ENCODE peak calls at places on chromosomes 5 and 9, in ten cellular contexts. One of them, this sample, is unnamed.

GRCh38 chr5:143594913-143595818 is 191.7 kb upstream of the NR3C1 start:
- DNase-seq in neural progenitor cell: no peak
- DNase-seq in mesendoderm: no peak
- DNase-seq in CD8-positive, alpha-beta memory T cell: no peak
- DNase-seq in testis: no peak
- DNase-seq in heart right ventricle: no peak
- DNase-seq in transverse colon: no peak
- DNase-seq in OCI-LY7: no peak
- DNase-seq in right lobe of liver: no peak
- DNase-seq in BE2C: no peak
- DNase-seq in this sample: no peak

GRCh38 chr9:14014744-14015143 is 299.2 kb downstream of the NFIB start:
- DNase-seq in neural progenitor cell: no peak
- DNase-seq in mesendoderm: no peak
- DNase-seq in CD8-positive, alpha-beta memory T cell: no peak
- DNase-seq in testis: no peak
- DNase-seq in heart right ventricle: no peak
- DNase-seq in transverse colon: no peak
- DNase-seq in OCI-LY7: no peak
- DNase-seq in right lobe of liver: no peak
- DNase-seq in BE2C: no peak
- DNase-seq in this sample: no peak

GRCh38 chr9:114362394-114362793 is 25.4 kb downstream of the AKNA start:
- DNase-seq in neural progenitor cell: no peak
- DNase-seq in mesendoderm: no peak
- DNase-seq in CD8-positive, alpha-beta memory T cell: no peak
- DNase-seq in testis: no peak
- DNase-seq in heart right ventricle: no peak
- DNase-seq in transverse colon: no peak
- DNase-seq in OCI-LY7: no peak
- DNase-seq in right lobe of liver: no peak
- DNase-seq in BE2C: no peak
- DNase-seq in this sample: no peak

GRCh38 chr5:125058185-125058826 is 311.9 kb upstream of the ZNF608 start:
- DNase-seq in neural progenitor cell: peak; percentile 20
- DNase-seq in mesendoderm: no peak
- DNase-seq in CD8-positive, alpha-beta memory T cell: no peak
- DNase-seq in testis: no peak
- DNase-seq in heart right ventricle: no peak
- DNase-seq in transverse colon: no peak
- DNase-seq in OCI-LY7: no peak
- DNase-seq in right lobe of liver: no peak
- DNase-seq in BE2C: no peak
- DNase-seq in this sample: no peak

GRCh38 chr9:91334053-91334452 is 27.7 kb downstream of the AUH start:
- DNase-seq in neural progenitor cell: no peak
- DNase-seq in mesendoderm: no peak
- DNase-seq in CD8-positive, alpha-beta memory T cell: no peak
- DNase-seq in testis: no peak
- DNase-seq in heart right ventricle: no peak
- DNase-seq in transverse colon: no peak
- DNase-seq in OCI-LY7: no peak
- DNase-seq in right lobe of liver: no peak
- DNase-seq in BE2C: no peak
- DNase-seq in this sample: no peak

GRCh38 chr5:149913449-149914419 is 30.9 kb downstream of the PDE6A start:
- DNase-seq in neural progenitor cell: peak; percentile 32
- DNase-seq in mesendoderm: peak; percentile 49
- DNase-seq in CD8-positive, alpha-beta memory T cell: no peak
- DNase-seq in testis: no peak
- DNase-seq in heart right ventricle: no peak
- DNase-seq in transverse colon: no peak
- DNase-seq in OCI-LY7: peak; percentile 16
- DNase-seq in right lobe of liver: no peak
- DNase-seq in BE2C: no peak
- DNase-seq in this sample: no peak

GRCh38 chr5:33195431-33196128 is 245.2 kb upstream of the TARS1 start:
- DNase-seq in neural progenitor cell: no peak
- DNase-seq in mesendoderm: no peak
- DNase-seq in CD8-positive, alpha-beta memory T cell: no peak
- DNase-seq in testis: no peak
- DNase-seq in heart right ventricle: no peak
- DNase-seq in transverse colon: no peak
- DNase-seq in OCI-LY7: no peak
- DNase-seq in right lobe of liver: no peak
- DNase-seq in BE2C: no peak
- DNase-seq in this sample: no peak

GRCh38 chr9:76365028-76365427 is 29.2 kb downstream of the RFK start:
- DNase-seq in neural progenitor cell: peak; percentile 32
- DNase-seq in mesendoderm: peak; percentile 87
- DNase-seq in CD8-positive, alpha-beta memory T cell: no peak
- DNase-seq in testis: no peak
- DNase-seq in heart right ventricle: no peak
- DNase-seq in transverse colon: no peak
- DNase-seq in OCI-LY7: no peak
- DNase-seq in right lobe of liver: no peak
- DNase-seq in BE2C: no peak
- DNase-seq in this sample: no peak

GRCh38 chr9:5665059-5665458 is 36.2 kb downstream of the RIC1 start:
- DNase-seq in neural progenitor cell: no peak
- DNase-seq in mesendoderm: peak; percentile 18
- DNase-seq in CD8-positive, alpha-beta memory T cell: no peak
- DNase-seq in testis: no peak
- DNase-seq in heart right ventricle: no peak
- DNase-seq in transverse colon: no peak
- DNase-seq in OCI-LY7: no peak
- DNase-seq in right lobe of liver: no peak
- DNase-seq in BE2C: no peak
- DNase-seq in this sample: no peak

GRCh38 chr9:13361076-13361475 is 81.6 kb upstream of the MPDZ start:
- DNase-seq in neural progenitor cell: no peak
- DNase-seq in mesendoderm: no peak
- DNase-seq in CD8-positive, alpha-beta memory T cell: no peak
- DNase-seq in testis: no peak
- DNase-seq in heart right ventricle: no peak
- DNase-seq in transverse colon: no peak
- DNase-seq in OCI-LY7: no peak
- DNase-seq in right lobe of liver: no peak
- DNase-seq in BE2C: no peak
- DNase-seq in this sample: no peak

GRCh38 chr9:33190021-33190420 is 22.9 kb upstream of the B4GALT1 start:
- DNase-seq in neural progenitor cell: no peak
- DNase-seq in mesendoderm: no peak
- DNase-seq in CD8-positive, alpha-beta memory T cell: no peak
- DNase-seq in testis: no peak
- DNase-seq in heart right ventricle: no peak
- DNase-seq in transverse colon: no peak
- DNase-seq in OCI-LY7: no peak
- DNase-seq in right lobe of liver: no peak
- DNase-seq in BE2C: no peak
- DNase-seq in this sample: no peak

GRCh38 chr9:95770653-95771131 is 104.8 kb upstream of the ERCC6L2 start:
- DNase-seq in neural progenitor cell: peak; percentile 89
- DNase-seq in mesendoderm: peak; percentile 97
- DNase-seq in CD8-positive, alpha-beta memory T cell: no peak
- DNase-seq in testis: no peak
- DNase-seq in heart right ventricle: no peak
- DNase-seq in transverse colon: no peak
- DNase-seq in OCI-LY7: no peak
- DNase-seq in right lobe of liver: no peak
- DNase-seq in BE2C: peak; percentile 86
- DNase-seq in this sample: no peak

GRCh38 chr5:134100283-134101011 is 14.0 kb upstream of the TCF7 start:
- DNase-seq in neural progenitor cell: peak; percentile 18
- DNase-seq in mesendoderm: peak; percentile 81
- DNase-seq in CD8-positive, alpha-beta memory T cell: peak; percentile 74
- DNase-seq in testis: peak; percentile 40
- DNase-seq in heart right ventricle: no peak
- DNase-seq in transverse colon: peak; percentile 70
- DNase-seq in OCI-LY7: peak; percentile 49
- DNase-seq in right lobe of liver: no peak
- DNase-seq in BE2C: peak; percentile 68
- DNase-seq in this sample: no peak

GRCh38 chr5:119321569-119322311 is 34.1 kb upstream of the TNFAIP8 start:
- DNase-seq in neural progenitor cell: no peak
- DNase-seq in mesendoderm: no peak
- DNase-seq in CD8-positive, alpha-beta memory T cell: no peak
- DNase-seq in testis: no peak
- DNase-seq in heart right ventricle: no peak
- DNase-seq in transverse colon: no peak
- DNase-seq in OCI-LY7: no peak
- DNase-seq in right lobe of liver: no peak
- DNase-seq in BE2C: no peak
- DNase-seq in this sample: no peak

GRCh38 chr9:124613849-124614248 is 106.7 kb upstream of the NR5A1 start:
- DNase-seq in neural progenitor cell: no peak
- DNase-seq in mesendoderm: no peak
- DNase-seq in CD8-positive, alpha-beta memory T cell: no peak
- DNase-seq in testis: no peak
- DNase-seq in heart right ventricle: no peak
- DNase-seq in transverse colon: no peak
- DNase-seq in OCI-LY7: peak; percentile 19
- DNase-seq in right lobe of liver: no peak
- DNase-seq in BE2C: no peak
- DNase-seq in this sample: no peak

GRCh38 chr5:161299053-161299452 is 247.5 kb downstream of the GABRB2 start:
- DNase-seq in neural progenitor cell: no peak
- DNase-seq in mesendoderm: no peak
- DNase-seq in CD8-positive, alpha-beta memory T cell: no peak
- DNase-seq in testis: no peak
- DNase-seq in heart right ventricle: no peak
- DNase-seq in transverse colon: no peak
- DNase-seq in OCI-LY7: no peak
- DNase-seq in right lobe of liver: no peak
- DNase-seq in BE2C: no peak
- DNase-seq in this sample: no peak

GRCh38 chr5:96146675-96147074 is 185.0 kb upstream of the ELL2 start:
- DNase-seq in neural progenitor cell: no peak
- DNase-seq in mesendoderm: peak; percentile 49
- DNase-seq in CD8-positive, alpha-beta memory T cell: no peak
- DNase-seq in testis: peak; percentile 25
- DNase-seq in heart right ventricle: no peak
- DNase-seq in transverse colon: no peak
- DNase-seq in OCI-LY7: peak; percentile 40
- DNase-seq in right lobe of liver: no peak
- DNase-seq in BE2C: no peak
- DNase-seq in this sample: no peak

GRCh38 chr5:157362982-157363381 is 97.0 kb upstream of the NIPAL4 start:
- DNase-seq in neural progenitor cell: no peak
- DNase-seq in mesendoderm: no peak
- DNase-seq in CD8-positive, alpha-beta memory T cell: no peak
- DNase-seq in testis: no peak
- DNase-seq in heart right ventricle: no peak
- DNase-seq in transverse colon: no peak
- DNase-seq in OCI-LY7: no peak
- DNase-seq in right lobe of liver: no peak
- DNase-seq in BE2C: no peak
- DNase-seq in this sample: no peak

GRCh38 chr5:165029471-165029870 is 1524.1 kb downstream of the MAT2B start:
- DNase-seq in neural progenitor cell: peak; percentile 73
- DNase-seq in mesendoderm: peak; percentile 89
- DNase-seq in CD8-positive, alpha-beta memory T cell: no peak
- DNase-seq in testis: peak; percentile 50
- DNase-seq in heart right ventricle: no peak
- DNase-seq in transverse colon: peak; percentile 7
- DNase-seq in OCI-LY7: peak; percentile 1
- DNase-seq in right lobe of liver: no peak
- DNase-seq in BE2C: peak; percentile 79
- DNase-seq in this sample: no peak

GRCh38 chr5:139763584-139764249 is 31.9 kb upstream of the PSD2 start:
- DNase-seq in neural progenitor cell: no peak
- DNase-seq in mesendoderm: no peak
- DNase-seq in CD8-positive, alpha-beta memory T cell: no peak
- DNase-seq in testis: no peak
- DNase-seq in heart right ventricle: no peak
- DNase-seq in transverse colon: no peak
- DNase-seq in OCI-LY7: no peak
- DNase-seq in right lobe of liver: no peak
- DNase-seq in BE2C: no peak
- DNase-seq in this sample: no peak
- H3K4me3 ChIP-seq in neural progenitor cell: peak overlapping the region; percentile 18
- H3K4me3 ChIP-seq in mesendoderm: no peak overlapping the region
- H3K4me3 ChIP-seq in CD8-positive, alpha-beta memory T cell: no peak overlapping the region
- H3K4me3 ChIP-seq in testis: peak overlapping the region; percentile 8
- H3K4me3 ChIP-seq in heart right ventricle: no peak overlapping the region
- H3K4me3 ChIP-seq in transverse colon: no peak overlapping the region
- H3K4me3 ChIP-seq in OCI-LY7: peak overlapping the region; percentile 36
- H3K4me3 ChIP-seq in right lobe of liver: no peak overlapping the region
- H3K4me3 ChIP-seq in BE2C: no peak overlapping the region
- H3K4me3 ChIP-seq in this sample: no peak overlapping the region

DNA sequence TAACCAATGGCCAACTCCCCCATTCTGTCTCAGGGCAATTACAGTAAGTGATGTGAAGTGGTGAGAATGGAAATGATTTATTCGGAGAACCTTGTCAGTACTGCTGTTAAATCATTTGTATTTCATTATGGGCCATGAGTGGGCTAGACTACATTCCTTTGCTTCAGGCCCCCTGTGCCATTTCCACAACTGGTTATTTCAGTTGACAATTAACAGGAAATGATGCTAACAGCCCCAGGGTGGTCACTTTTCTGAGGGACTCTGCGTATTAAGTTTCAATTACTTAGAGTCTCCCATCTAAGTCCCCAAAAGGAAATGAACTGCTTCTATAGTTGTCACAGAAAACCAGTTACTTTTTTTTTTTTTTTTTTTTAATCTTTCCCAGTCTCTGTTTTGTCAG is 653.7 kb downstream of the CCDC171 start:
- DNase-seq in neural progenitor cell: no peak
- DNase-seq in mesendoderm: no peak
- DNase-seq in CD8-positive, alpha-beta memory T cell: no peak
- DNase-seq in testis: no peak
- DNase-seq in heart right ventricle: no peak
- DNase-seq in transverse colon: no peak
- DNase-seq in OCI-LY7: no peak
- DNase-seq in right lobe of liver: no peak
- DNase-seq in BE2C: no peak
- DNase-seq in this sample: no peak
- H3K4me1 ChIP-seq in neural progenitor cell: peaks cover 3% of the 10 kb centered on the region
- H3K4me1 ChIP-seq in mesendoderm: no peaks in the 10 kb centered on the region
- H3K4me1 ChIP-seq in CD8-positive, alpha-beta memory T cell: no peaks in the 10 kb centered on the region
- H3K4me1 ChIP-seq in testis: no peaks in the 10 kb centered on the region
- H3K4me1 ChIP-seq in heart right ventricle: no peaks in the 10 kb centered on the region
- H3K4me1 ChIP-seq in transverse colon: peaks cover 4% of the 10 kb centered on the region
- H3K4me1 ChIP-seq in OCI-LY7: no peaks in the 10 kb centered on the region
- H3K4me1 ChIP-seq in right lobe of liver: no peaks in the 10 kb centered on the region
- H3K4me1 ChIP-seq in BE2C: peaks cover 3% of the 10 kb centered on the region
- H3K4me1 ChIP-seq in this sample: no peaks in the 10 kb centered on the region

GRCh38 chr5:34804398-34804797 is 34.6 kb upstream of the TTC23L start:
- DNase-seq in neural progenitor cell: no peak
- DNase-seq in mesendoderm: no peak
- DNase-seq in CD8-positive, alpha-beta memory T cell: no peak
- DNase-seq in testis: no peak
- DNase-seq in heart right ventricle: no peak
- DNase-seq in transverse colon: no peak
- DNase-seq in OCI-LY7: no peak
- DNase-seq in right lobe of liver: no peak
- DNase-seq in BE2C: no peak
- DNase-seq in this sample: no peak
- H3K36me3 ChIP-seq in neural progenitor cell: no peaks in the 10 kb centered on the region
- H3K36me3 ChIP-seq in mesendoderm: peaks cover 4% of the 10 kb centered on the region
- H3K36me3 ChIP-seq in CD8-positive, alpha-beta memory T cell: no peaks in the 10 kb centered on the region
- H3K36me3 ChIP-seq in testis: no peaks in the 10 kb centered on the region
- H3K36me3 ChIP-seq in heart right ventricle: no peaks in the 10 kb centered on the region
- H3K36me3 ChIP-seq in transverse colon: no peaks in the 10 kb centered on the region
- H3K36me3 ChIP-seq in OCI-LY7: no peaks in the 10 kb centered on the region
- H3K36me3 ChIP-seq in right lobe of liver: peaks cover 9% of the 10 kb centered on the region
- H3K36me3 ChIP-seq in BE2C: no peaks in the 10 kb centered on the region
- H3K36me3 ChIP-seq in this sample: peaks cover 19% of the 10 kb centered on the region

GRCh38 chr5:104198156-104198555 is 635.6 kb upstream of the NUDT12 start:
- DNase-seq in neural progenitor cell: no peak
- DNase-seq in mesendoderm: no peak
- DNase-seq in CD8-positive, alpha-beta memory T cell: no peak
- DNase-seq in testis: no peak
- DNase-seq in heart right ventricle: no peak
- DNase-seq in transverse colon: no peak
- DNase-seq in OCI-LY7: no peak
- DNase-seq in right lobe of liver: no peak
- DNase-seq in BE2C: no peak
- DNase-seq in this sample: no peak
- H3K4me3 ChIP-seq in neural progenitor cell: no peak overlapping the region
- H3K4me3 ChIP-seq in mesendoderm: no peak overlapping the region
- H3K4me3 ChIP-seq in CD8-positive, alpha-beta memory T cell: no peak overlapping the region
- H3K4me3 ChIP-seq in testis: no peak overlapping the region
- H3K4me3 ChIP-seq in heart right ventricle: no peak overlapping the region
- H3K4me3 ChIP-seq in transverse colon: no peak overlapping the region
- H3K4me3 ChIP-seq in OCI-LY7: no peak overlapping the region
- H3K4me3 ChIP-seq in right lobe of liver: no peak overlapping the region
- H3K4me3 ChIP-seq in BE2C: no peak overlapping the region
- H3K4me3 ChIP-seq in this sample: no peak overlapping the region